ENCODE peak calls at places on chromosomes 7 and 10, in four cellular contexts. I is endothelial cell, Q is glutamatergic neuron, E is MCF 10A. M is an unnamed sample.
A peak's percentile ranks its signal among the peaks of the same experiment; 100 is the strongest.

GRCh38 chr10:56823849-56824248 is 462.8 kb upstream of the ZWINT start:
- DNase-seq in E (peak; percentile 36), Q (no peak), I (no peak), M (no peak)

GRCh38 chr10:68158031-68158430 is 48.7 kb downstream of the MYPN start:
- DNase-seq in E (no peak), I (no peak), Q (no peak), M (no peak)

GRCh38 chr7:124566576-124566975 is 199.0 kb downstream of the GPR37 start:
- DNase-seq in I (peak; percentile 5), E (peak; percentile 98), Q (no peak), M (peak; percentile 80)

GRCh38 chr7:6306471-6306870 is 34.0 kb upstream of the CYTH3 start:
- DNase-seq in E (peak; percentile 59), Q (no peak), I (no peak), M (peak; percentile 56)

GRCh38 chr7:99201027-99201426 is 6.9 kb downstream of the KPNA7 start:
- DNase-seq in I (no peak), Q (no peak), E (peak; percentile 86), M (peak; percentile 89)

GRCh38 chr7:50202052-50202555 is 102.4 kb upstream of the IKZF1 start:
- DNase-seq in Q (no peak), E (no peak), I (no peak), M (no peak)

GRCh38 chr7:111126987-111127386 is 36.1 kb downstream of the LRRN3 start:
- DNase-seq in E (peak; percentile 55), I (no peak), Q (no peak), M (no peak)

GRCh38 chr7:142188846-142189245 is 69.0 kb downstream of the PRSS58 start:
- DNase-seq in Q (no peak), I (no peak), E (peak; percentile 27), M (no peak)

GRCh38 chr10:111974325-111974724 is 209.2 kb downstream of the GPAM start:
- DNase-seq in I (no peak), E (no peak), Q (no peak), M (no peak)

GRCh38 chr10:11454958-11455566 is 156.4 kb downstream of the USP6NL start:
- DNase-seq in I (no peak), E (no peak), Q (no peak), M (no peak)

GRCh38 chr10:58976254-58976653 is 200.2 kb upstream of the PHYHIPL start:
- DNase-seq in Q (no peak), I (no peak), E (no peak), M (no peak)

GRCh38 chr10:5303504-5303903 is 61.3 kb upstream of the UCN3 start:
- DNase-seq in E (no peak), Q (no peak), I (no peak), M (no peak)
- TF ChIP-seq CTCF in E (no peak), Q (no peak), I (no peak), M (no peak)

GRCh38 chr10:51079331-51079730 is 5.0 kb downstream of the PRKG1 start:
- DNase-seq in Q (no peak), I (no peak), E (no peak), M (no peak)
- TF ChIP-seq CTCF in Q (no peak), I (no peak), E (no peak), M (no peak)

GRCh38 chr10:85976267-85976793 is 390.3 kb downstream of the GRID1 start:
- DNase-seq in I (no peak), Q (no peak), E (no peak), M (no peak)
- TF ChIP-seq CTCF in I (no peak), Q (no peak), E (no peak), M (no peak)

GRCh38 chr10:23293145-23293724 is 51.4 kb downstream of the C10orf67 start:
- DNase-seq in I (peak; percentile 69), Q (peak; percentile 61), E (peak; percentile 69), M (peak; percentile 24)
- TF ChIP-seq CTCF in I (peak; percentile 80), Q (peak; percentile 21), E (peak; percentile 65), M (peak; percentile 47)

GRCh38 chr10:30709229-30709628 is 79.7 kb upstream of the LYZL2 start:
- DNase-seq in I (no peak), E (no peak), Q (no peak), M (no peak)
- TF ChIP-seq CTCF in I (peak; percentile 25), E (no peak), Q (no peak), M (no peak)